ENCODE peak calls at places on chromosomes 12 and 14, in six cellular contexts. I, D, U, P, X and E are unnamed samples.

GRCh38 chr12:96359328-96359727 is 40.9 kb downstream of the CDK17 start:
- DNase-seq in D (no peak), P (peak; percentile 32), U (no peak), I (no peak), X (no peak), E (no peak)

GRCh38 chr12:40833818-40834217 is 141.6 kb downstream of the CNTN1 start:
- DNase-seq in D (no peak), P (no peak), I (no peak), X (no peak), U (no peak), E (no peak)

GRCh38 chr14:88799522-88799921 is 6.8 kb upstream of the EML5 start:
- DNase-seq in X (no peak), D (no peak), P (no peak), U (no peak), I (no peak), E (no peak)

GRCh38 chr14:95741051-95741490 is 27.1 kb upstream of the TCL1A start:
- DNase-seq in U (no peak), I (no peak), D (no peak), X (peak; percentile 89), P (no peak), E (no peak)

GRCh38 chr12:104670439-104671406 is 214.0 kb downstream of the CHST11 start:
- DNase-seq in P (no peak), D (no peak), X (no peak), I (no peak), U (peak; percentile 43), E (no peak)

GRCh38 chr12:116157845-116158267 is 119.6 kb downstream of the MED13L start:
- DNase-seq in U (no peak), P (peak; percentile 69), D (no peak), I (no peak), X (no peak), E (no peak)

GRCh38 chr12:47743311-47743860 is 15.3 kb downstream of the RAPGEF3 start:
- DNase-seq in D (no peak), U (no peak), X (no peak), P (no peak), I (no peak), E (no peak)

GRCh38 chr12:93173178-93173957 is 204.4 kb upstream of the NUDT4 start:
- DNase-seq in I (peak; percentile 75), X (no peak), U (no peak), P (no peak), D (no peak), E (no peak)

GRCh38 chr12:51886021-51886710 is 1.7 kb upstream of the ANKRD33 start:
- DNase-seq in X (peak; percentile 77), U (peak; percentile 99), P (peak; percentile 57), I (peak; percentile 99), D (no peak), E (no peak)

GRCh38 chr12:67759829-67760228 is 111.3 kb downstream of the DYRK2 start:
- DNase-seq in U (no peak), I (no peak), P (no peak), X (peak; percentile 50), D (no peak), E (no peak)

GRCh38 chr12:114935658-114936057 is 251.7 kb upstream of the TBX3 start:
- DNase-seq in D (no peak), I (no peak), X (no peak), U (no peak), P (no peak), E (no peak)

GRCh38 chr12:7108042-7108927 is 729 bp downstream of the C1RL start:
- DNase-seq in D (peak; percentile 83), I (peak; percentile 70), P (peak; percentile 91), U (peak; percentile 70), X (no peak), E (peak; percentile 41)

GRCh38 chr14:100422556-100423420 is 99.6 kb downstream of the SLC25A47 start:
- DNase-seq in D (no peak), P (no peak), X (no peak), I (peak; percentile 49), U (no peak), E (no peak)

GRCh38 chr12:132142679-132143327 is 1.3 kb downstream of the DDX51 start:
- DNase-seq in U (no peak), X (no peak), P (no peak), I (no peak), D (no peak), E (no peak)

GRCh38 chr12:24198070-24198469 is 248.6 kb upstream of the SOX5 start:
- DNase-seq in P (no peak), X (no peak), D (no peak), I (peak; percentile 47), U (peak; percentile 23), E (no peak)

GRCh38 chr14:35123388-35123703 is 994 bp downstream of the PRORP start:
- DNase-seq in P (no peak), I (no peak), X (no peak), D (no peak), U (no peak), E (no peak)

GRCh38 chr14:96065661-96066459 is 26.7 kb downstream of the C14orf132 start:
- DNase-seq in D (no peak), X (no peak), P (peak; percentile 52), U (no peak), I (no peak), E (no peak)

GRCh38 chr14:37251778-37252177 is 54.0 kb downstream of the MIPOL1 start:
- DNase-seq in U (no peak), I (no peak), D (no peak), P (no peak), X (no peak), E (no peak)

GRCh38 chr14:58829594-58829993 is 191.8 kb downstream of the DACT1 start:
- DNase-seq in P (no peak), I (peak; percentile 58), D (no peak), X (no peak), U (peak; percentile 74), E (no peak)

GRCh38 chr12:107622005-107622404 is 63.6 kb upstream of the PWP1 start:
- DNase-seq in P (peak; percentile 69), U (no peak), D (peak; percentile 80), X (no peak), I (peak; percentile 3), E (no peak)

GRCh38 chr12:53061404-53062010 is 11.6 kb downstream of the TNS2 start:
- DNase-seq in D (no peak), I (no peak), P (peak; percentile 57), U (no peak), X (peak; percentile 21), E (no peak)

GRCh38 chr12:50442178-50442908 is 41.7 kb downstream of the LARP4 start:
- DNase-seq in D (no peak), X (no peak), U (no peak), I (no peak), P (no peak), E (no peak)

GRCh38 chr12:99479149-99479548 is 168.4 kb upstream of the GARIN6 start:
- DNase-seq in I (no peak), P (no peak), U (no peak), X (no peak), D (no peak), E (no peak)

GRCh38 chr12:22529281-22530060 is 14.9 kb downstream of the C2CD5 start:
- DNase-seq in P (peak; percentile 44), D (no peak), U (peak; percentile 47), I (peak; percentile 63), X (no peak), E (no peak)

GRCh38 chr12:29869916-29870315 is 86.2 kb upstream of the TMTC1 start:
- DNase-seq in D (no peak), P (no peak), U (no peak), I (no peak), X (no peak), E (no peak)

GRCh38 chr14:21476526-21476924 is 234 bp downstream of the RAB2B start:
- DNase-seq in U (peak; percentile 84), D (no peak), I (no peak), X (no peak), P (no peak), E (no peak)

GRCh38 chr12:95789126-95790024 is 1.2 kb downstream of the NTN4 start:
- DNase-seq in P (peak; percentile 37), I (peak; percentile 13), U (peak; percentile 15), D (no peak), X (no peak), E (peak; percentile 27)

GRCh38 chr14:101979666-101980065 is 15.3 kb downstream of the DYNC1H1 start:
- DNase-seq in D (no peak), U (no peak), I (no peak), P (no peak), X (no peak), E (no peak)
- H3K36me3 ChIP-seq in D (peaks cover 26% of the 10 kb centered on the region), U (peaks cover 25% of the 10 kb centered on the region), I (peaks cover 44% of the 10 kb centered on the region), P (peaks cover 12% of the 10 kb centered on the region), X (peaks cover 41% of the 10 kb centered on the region), E (peaks cover 36% of the 10 kb centered on the region)

GRCh38 chr14:49692895-49693737 is at the start of gene KLHDC1:
- DNase-seq in U (peak; percentile 87), D (peak; percentile 77), P (peak; percentile 84), X (peak; percentile 65), I (peak; percentile 63), E (peak; percentile 57)
- H3K23ac ChIP-seq in U (no peak within 1 kb of the TSS), D (no peak within 1 kb of the TSS), P (peak within 1 kb of the TSS; percentile 83), X (no peak within 1 kb of the TSS), I (peak within 1 kb of the TSS; percentile 92), E (peak within 1 kb of the TSS; percentile 97)

GRCh38 chr14:24187538-24187915 is 1.1 kb downstream of the IPO4 start:
- DNase-seq in P (no peak), D (no peak), U (no peak), X (no peak), I (no peak), E (no peak)

GRCh38 chr14:24188251-24189058 is at the start of gene IPO4:
- DNase-seq in U (peak; percentile 98), I (peak; percentile 98), X (peak; percentile 96), P (peak; percentile 99), D (peak; percentile 93), E (peak; percentile 93)

GRCh38 chr14:24189460-24189859 is 844 bp upstream of the IPO4 start:
- DNase-seq in U (no peak), P (no peak), I (no peak), X (no peak), D (no peak), E (no peak)

GRCh38 chr14:24190416-24190815 is 1.8 kb upstream of the IPO4 start:
- DNase-seq in D (no peak), P (no peak), X (no peak), I (no peak), U (no peak), E (no peak)

GRCh38 chr14:24189059-24189375 is 401 bp upstream of the IPO4 start:
- DNase-seq in X (no peak), P (no peak), D (no peak), I (no peak), U (no peak), E (no peak)
- H3K36me3 ChIP-seq in X (peaks cover 59% of the 10 kb centered on the region), P (peaks cover 13% of the 10 kb centered on the region), D (peaks cover 17% of the 10 kb centered on the region), I (peaks cover 49% of the 10 kb centered on the region), U (peaks cover 59% of the 10 kb centered on the region), E (peaks cover 47% of the 10 kb centered on the region)

DNA sequence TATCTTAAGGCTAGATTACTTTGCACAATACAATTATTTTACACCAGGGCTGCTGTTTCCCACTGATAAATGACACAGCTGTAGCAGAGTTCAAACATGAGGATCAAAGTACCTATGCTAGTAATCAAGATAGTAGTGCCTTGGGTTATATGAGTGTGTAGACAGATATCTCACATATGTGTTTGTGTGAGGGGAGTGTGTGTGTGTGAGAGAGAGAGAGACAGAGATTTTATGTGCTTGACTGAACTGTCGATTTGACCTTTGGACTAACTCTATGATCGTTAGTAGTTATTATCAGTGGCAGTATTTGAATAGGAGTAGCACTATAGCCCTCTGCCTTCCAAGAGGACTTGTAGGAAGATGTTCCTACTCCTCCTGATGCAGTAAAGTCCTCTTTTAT is 15.5 kb downstream of the PLEKHA5 start:
- DNase-seq in D (no peak), P (no peak), U (no peak), I (no peak), X (no peak), E (no peak)
- H3K23ac ChIP-seq in D (no peak overlapping the region), P (no peak overlapping the region), U (no peak overlapping the region), I (no peak overlapping the region), X (no peak overlapping the region), E (no peak overlapping the region)

GRCh38 chr14:54310852-54311230 is 86.0 kb upstream of the CDKN3 start:
- DNase-seq in X (no peak), U (no peak), D (no peak), I (no peak), P (no peak), E (no peak)
- H3K36me3 ChIP-seq in X (no peaks in the 10 kb centered on the region), U (no peaks in the 10 kb centered on the region), D (no peaks in the 10 kb centered on the region), I (no peaks in the 10 kb centered on the region), P (no peaks in the 10 kb centered on the region), E (no peaks in the 10 kb centered on the region)